ENCODE peak calls at places on chromosomes 16 and 17, in eight cellular contexts. One of them, this sample, is unnamed.

GRCh38 chr17:35865412-35866355 is 3.0 kb downstream of the HEATR9 start:
- DNase-seq in right lobe of liver: no peak
- DNase-seq in uterus: no peak
- DNase-seq in A549: no peak
- DNase-seq in testis: no peak
- DNase-seq in H1: no peak
- DNase-seq in sigmoid colon: no peak
- DNase-seq in tibial nerve: no peak
- DNase-seq in this sample: no peak

GRCh38 chr17:74045608-74046007 is 157.9 kb upstream of the RPL38 start:
- DNase-seq in right lobe of liver: no peak
- DNase-seq in uterus: no peak
- DNase-seq in A549: peak
- DNase-seq in testis: no peak
- DNase-seq in H1: no peak
- DNase-seq in sigmoid colon: no peak
- DNase-seq in tibial nerve: no peak
- DNase-seq in this sample: no peak

GRCh38 chr17:4739122-4740024 is at the start of the genes CXCL16 and ZMYND15:
- DNase-seq in right lobe of liver: peak
- DNase-seq in uterus: peak
- DNase-seq in A549: peak
- DNase-seq in testis: peak
- DNase-seq in H1: no peak
- DNase-seq in sigmoid colon: peak
- DNase-seq in tibial nerve: no peak
- DNase-seq in this sample: peak

GRCh38 chr17:63929860-63930766 is 2.0 kb downstream of the CD79B start:
- DNase-seq in right lobe of liver: no peak
- DNase-seq in uterus: no peak
- DNase-seq in A549: no peak
- DNase-seq in testis: no peak
- DNase-seq in H1: no peak
- DNase-seq in sigmoid colon: no peak
- DNase-seq in tibial nerve: no peak
- DNase-seq in this sample: no peak

GRCh38 chr17:64747938-64748540 is 85.9 kb upstream of the SMURF2 start:
- DNase-seq in right lobe of liver: no peak
- DNase-seq in uterus: no peak
- DNase-seq in A549: no peak
- DNase-seq in testis: no peak
- DNase-seq in H1: no peak
- DNase-seq in sigmoid colon: no peak
- DNase-seq in tibial nerve: no peak
- DNase-seq in this sample: no peak

GRCh38 chr16:77250395-77250794 is 51.2 kb downstream of the SYCE1L start:
- DNase-seq in right lobe of liver: no peak
- DNase-seq in uterus: no peak
- DNase-seq in A549: no peak
- DNase-seq in testis: no peak
- DNase-seq in H1: no peak
- DNase-seq in sigmoid colon: no peak
- DNase-seq in tibial nerve: no peak
- DNase-seq in this sample: no peak

GRCh38 chr16:1408171-1408837 is 6.2 kb downstream of the UNKL start:
- DNase-seq in right lobe of liver: peak
- DNase-seq in uterus: peak
- DNase-seq in A549: peak
- DNase-seq in testis: peak
- DNase-seq in H1: peak
- DNase-seq in sigmoid colon: peak
- DNase-seq in tibial nerve: peak
- DNase-seq in this sample: peak

GRCh38 chr17:9271989-9272388 is 250.7 kb downstream of the NTN1 start:
- DNase-seq in right lobe of liver: no peak
- DNase-seq in uterus: no peak
- DNase-seq in A549: no peak
- DNase-seq in testis: peak
- DNase-seq in H1: no peak
- DNase-seq in sigmoid colon: no peak
- DNase-seq in tibial nerve: no peak
- DNase-seq in this sample: no peak

GRCh38 chr16:11016993-11017392 is 72.6 kb downstream of the CLEC16A start:
- DNase-seq in right lobe of liver: no peak
- DNase-seq in uterus: peak
- DNase-seq in A549: peak
- DNase-seq in testis: peak
- DNase-seq in H1: no peak
- DNase-seq in sigmoid colon: no peak
- DNase-seq in tibial nerve: no peak
- DNase-seq in this sample: no peak

GRCh38 chr17:47287068-47287467 is 33.4 kb downstream of the ITGB3 start:
- DNase-seq in right lobe of liver: no peak
- DNase-seq in uterus: no peak
- DNase-seq in A549: no peak
- DNase-seq in testis: no peak
- DNase-seq in H1: no peak
- DNase-seq in sigmoid colon: no peak
- DNase-seq in tibial nerve: no peak
- DNase-seq in this sample: no peak

GRCh38 chr17:47285003-47285402 is 31.4 kb downstream of the ITGB3 start:
- DNase-seq in right lobe of liver: no peak
- DNase-seq in uterus: no peak
- DNase-seq in A549: no peak
- DNase-seq in testis: no peak
- DNase-seq in H1: no peak
- DNase-seq in sigmoid colon: no peak
- DNase-seq in tibial nerve: no peak
- DNase-seq in this sample: no peak

GRCh38 chr17:47288531-47289116 is 35.0 kb downstream of the ITGB3 start:
- DNase-seq in right lobe of liver: no peak
- DNase-seq in uterus: no peak
- DNase-seq in A549: peak
- DNase-seq in testis: peak
- DNase-seq in H1: no peak
- DNase-seq in sigmoid colon: no peak
- DNase-seq in tibial nerve: no peak
- DNase-seq in this sample: no peak

GRCh38 chr17:47287639-47288038 is 34.0 kb downstream of the ITGB3 start:
- DNase-seq in right lobe of liver: no peak
- DNase-seq in uterus: no peak
- DNase-seq in A549: no peak
- DNase-seq in testis: no peak
- DNase-seq in H1: no peak
- DNase-seq in sigmoid colon: no peak
- DNase-seq in tibial nerve: no peak
- DNase-seq in this sample: no peak

DNA sequence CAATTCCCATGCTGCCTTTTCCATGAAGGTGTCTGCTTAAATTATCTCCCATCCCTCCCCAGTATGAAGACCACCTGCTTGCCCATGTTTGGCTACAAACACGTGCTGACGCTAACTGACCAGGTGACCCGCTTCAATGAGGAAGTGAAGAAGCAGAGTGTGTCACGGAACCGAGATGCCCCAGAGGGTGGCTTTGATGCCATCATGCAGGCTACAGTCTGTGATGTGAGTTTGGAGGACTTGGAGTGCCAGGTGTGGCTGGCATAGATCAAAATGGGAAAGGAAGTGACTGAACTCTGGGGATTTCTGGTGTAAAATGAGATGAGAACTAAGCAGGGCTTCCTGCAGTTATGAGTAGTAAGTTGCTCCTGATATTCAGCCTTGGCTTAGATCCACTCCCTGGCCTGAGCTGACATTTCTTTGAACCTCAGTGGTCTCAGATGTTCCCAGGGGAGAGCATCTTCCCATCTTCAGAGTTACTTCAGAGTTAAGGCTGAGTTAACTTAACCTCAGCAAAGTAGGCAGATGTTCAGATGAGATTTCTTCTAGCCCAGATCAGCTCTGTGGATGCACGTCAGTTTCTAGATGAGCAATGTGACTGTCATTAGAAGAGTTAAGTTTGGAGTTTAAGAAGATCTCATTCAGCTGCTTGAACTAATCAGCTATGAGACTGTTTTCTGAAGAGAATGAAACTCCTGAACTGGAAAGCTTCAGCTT is 32.7 kb downstream of the ITGB3 start:
- DNase-seq in right lobe of liver: no peak
- DNase-seq in uterus: no peak
- DNase-seq in A549: no peak
- DNase-seq in testis: no peak
- DNase-seq in H1: no peak
- DNase-seq in sigmoid colon: no peak
- DNase-seq in tibial nerve: no peak
- DNase-seq in this sample: no peak
- TF ChIP-seq POLR2A in right lobe of liver: no peak
- TF ChIP-seq POLR2A in uterus: no peak
- TF ChIP-seq POLR2A in A549: no peak
- TF ChIP-seq POLR2A in testis: no peak
- TF ChIP-seq POLR2A in H1: no peak
- TF ChIP-seq POLR2A in sigmoid colon: no peak
- TF ChIP-seq POLR2A in tibial nerve: no peak
- TF ChIP-seq POLR2A in this sample: no peak

GRCh38 chr16:56911771-56912541 is 20.0 kb upstream of the HERPUD1 start:
- DNase-seq in right lobe of liver: peak
- DNase-seq in uterus: no peak
- DNase-seq in A549: no peak
- DNase-seq in testis: peak
- DNase-seq in H1: no peak
- DNase-seq in sigmoid colon: peak
- DNase-seq in tibial nerve: no peak
- DNase-seq in this sample: no peak
- H3K27ac ChIP-seq in right lobe of liver: no peak
- H3K27ac ChIP-seq in uterus: no peak
- H3K27ac ChIP-seq in A549: no peak
- H3K27ac ChIP-seq in testis: no peak
- H3K27ac ChIP-seq in H1: no peak
- H3K27ac ChIP-seq in sigmoid colon: no peak
- H3K27ac ChIP-seq in tibial nerve: no peak
- H3K27ac ChIP-seq in this sample: peak

DNA sequence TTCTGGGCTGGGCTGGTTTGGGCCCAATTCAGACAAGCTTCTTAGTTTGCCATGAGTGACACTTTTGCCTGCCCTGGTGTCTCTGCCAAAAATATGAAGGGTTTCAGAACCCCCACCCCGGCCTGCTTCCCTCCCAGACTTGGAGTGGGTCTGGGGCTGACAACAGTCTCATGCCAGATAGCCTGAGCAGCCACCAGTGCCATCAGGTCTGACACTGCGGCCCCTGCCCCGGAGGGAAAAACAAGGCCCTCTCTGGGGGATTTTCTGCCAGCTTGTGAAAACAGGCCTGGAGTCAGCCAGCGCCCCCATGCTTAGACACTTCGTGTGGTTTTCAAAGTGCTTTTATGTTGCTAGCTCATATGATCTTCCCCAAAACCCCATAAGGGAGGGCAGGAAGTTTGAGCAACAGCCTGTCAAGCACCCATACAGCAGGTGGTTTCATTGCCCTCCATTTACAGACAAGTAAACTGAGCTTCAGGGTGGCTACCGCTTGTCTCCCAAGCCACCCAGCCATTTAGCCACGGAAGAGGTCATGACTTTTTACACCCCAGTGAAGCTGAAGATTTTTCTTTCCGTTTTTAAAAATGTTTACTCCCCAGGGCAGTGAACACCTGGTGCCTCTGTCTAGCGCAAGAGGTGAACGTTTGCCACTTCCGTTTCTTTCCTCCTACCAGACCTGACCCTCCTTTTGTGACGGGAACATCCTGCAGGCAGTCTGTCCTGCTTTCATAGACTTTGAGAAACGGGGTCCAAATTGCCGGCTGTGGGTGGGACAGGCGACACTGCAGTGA is 300.6 kb downstream of the SEC14L1 start:
- DNase-seq in right lobe of liver: peak
- DNase-seq in uterus: no peak
- DNase-seq in A549: no peak
- DNase-seq in testis: no peak
- DNase-seq in H1: no peak
- DNase-seq in sigmoid colon: no peak
- DNase-seq in tibial nerve: no peak
- DNase-seq in this sample: no peak
- TF ChIP-seq POLR2A in right lobe of liver: no peak
- TF ChIP-seq POLR2A in uterus: no peak
- TF ChIP-seq POLR2A in A549: no peak
- TF ChIP-seq POLR2A in testis: no peak
- TF ChIP-seq POLR2A in H1: no peak
- TF ChIP-seq POLR2A in sigmoid colon: no peak
- TF ChIP-seq POLR2A in tibial nerve: no peak
- TF ChIP-seq POLR2A in this sample: no peak

GRCh38 chr17:82202981-82203380 is 9.7 kb downstream of the CCDC57 start:
- DNase-seq in right lobe of liver: no peak
- DNase-seq in uterus: no peak
- DNase-seq in A549: no peak
- DNase-seq in testis: no peak
- DNase-seq in H1: no peak
- DNase-seq in sigmoid colon: no peak
- DNase-seq in tibial nerve: no peak
- DNase-seq in this sample: no peak

GRCh38 chr17:82203920-82204319 is 8.7 kb downstream of the CCDC57 start:
- DNase-seq in right lobe of liver: no peak
- DNase-seq in uterus: no peak
- DNase-seq in A549: no peak
- DNase-seq in testis: no peak
- DNase-seq in H1: no peak
- DNase-seq in sigmoid colon: no peak
- DNase-seq in tibial nerve: no peak
- DNase-seq in this sample: no peak

GRCh38 chr17:82204831-82205719 is 7.6 kb downstream of the CCDC57 start:
- DNase-seq in right lobe of liver: no peak
- DNase-seq in uterus: no peak
- DNase-seq in A549: peak
- DNase-seq in testis: no peak
- DNase-seq in H1: no peak
- DNase-seq in sigmoid colon: no peak
- DNase-seq in tibial nerve: no peak
- DNase-seq in this sample: no peak

GRCh38 chr17:82201498-82201910 is 11.1 kb downstream of the CCDC57 start:
- DNase-seq in right lobe of liver: no peak
- DNase-seq in uterus: no peak
- DNase-seq in A549: no peak
- DNase-seq in testis: no peak
- DNase-seq in H1: no peak
- DNase-seq in sigmoid colon: no peak
- DNase-seq in tibial nerve: no peak
- DNase-seq in this sample: no peak

DNA sequence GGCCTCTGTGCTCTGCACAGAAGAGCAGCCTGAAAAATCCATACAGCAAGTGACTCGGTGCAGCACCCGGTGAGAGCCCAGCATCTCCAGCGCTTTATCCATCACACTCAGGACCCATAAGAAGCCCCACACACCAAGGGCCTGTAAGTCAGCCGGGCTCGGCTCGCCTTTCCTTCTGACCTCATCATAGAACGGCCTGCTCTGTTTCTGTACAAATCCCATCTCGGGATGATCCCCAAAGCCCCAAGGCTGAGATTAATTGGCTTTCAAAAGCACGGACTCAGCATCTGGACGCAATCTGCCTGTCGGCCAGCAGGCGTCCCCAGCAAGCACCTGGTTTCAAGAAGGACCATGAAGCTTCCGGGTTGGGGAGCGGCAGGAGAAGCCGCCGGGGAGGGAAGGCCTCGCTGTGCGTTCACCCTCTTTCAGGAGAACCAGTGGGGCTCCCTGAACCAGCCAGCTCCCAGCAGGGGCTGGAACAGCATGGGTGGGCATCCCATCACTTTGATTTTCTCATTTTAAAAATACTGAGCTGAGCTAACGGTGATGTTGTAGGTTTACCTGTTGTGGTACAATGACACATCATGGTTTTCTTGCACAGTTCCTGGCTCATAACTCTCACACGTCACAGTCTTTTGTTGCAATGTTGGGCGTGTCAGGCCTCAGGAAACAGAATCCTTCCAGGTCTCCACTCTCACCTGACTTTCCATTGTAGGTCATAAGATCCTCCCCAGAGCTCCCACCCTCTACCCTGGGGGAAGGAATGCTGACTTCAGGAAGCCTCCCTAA is 6.7 kb downstream of the CCDC57 start:
- DNase-seq in right lobe of liver: peak
- DNase-seq in uterus: peak
- DNase-seq in A549: peak
- DNase-seq in testis: peak
- DNase-seq in H1: peak
- DNase-seq in sigmoid colon: peak
- DNase-seq in tibial nerve: peak
- DNase-seq in this sample: peak
- H3K27ac ChIP-seq in right lobe of liver: peak
- H3K27ac ChIP-seq in uterus: peak
- H3K27ac ChIP-seq in A549: peak
- H3K27ac ChIP-seq in testis: peak
- H3K27ac ChIP-seq in H1: no peak
- H3K27ac ChIP-seq in sigmoid colon: peak
- H3K27ac ChIP-seq in tibial nerve: peak
- H3K27ac ChIP-seq in this sample: peak